ENCODE peak calls at places on chromosome 21, in five cellular contexts. I, T, W, P and A are unnamed samples.

GRCh38 chr21:35234725-35235124 is 185.6 kb upstream of the RUNX1 start:
- DNase-seq in I (no peak), T (no peak), W (no peak), P (peak), A (no peak)

GRCh38 chr21:37915941-37916794 is at the start of gene KCNJ6:
- DNase-seq in I (no peak), T (no peak), W (no peak), P (peak), A (no peak)

GRCh38 chr21:18549214-18549905 is 145.8 kb upstream of the TMPRSS15 start:
- DNase-seq in I (no peak), T (no peak), W (no peak), P (peak), A (no peak)

GRCh38 chr21:31447477-31447876 is 103.4 kb upstream of the TIAM1 start:
- DNase-seq in I (no peak), T (no peak), W (no peak), P (peak), A (no peak)

GRCh38 chr21:38323721-38324591 is 67.2 kb downstream of the KCNJ15 start:
- DNase-seq in I (no peak), T (no peak), W (no peak), P (peak), A (no peak)

GRCh38 chr21:14273736-14274538 is 58.0 kb downstream of the RBM11 start:
- DNase-seq in I (peak), T (peak), W (no peak), P (no peak), A (peak)

GRCh38 chr21:44024257-44024656 is 12.1 kb downstream of the TRAPPC10 start:
- DNase-seq in I (no peak), T (no peak), W (no peak), P (no peak), A (no peak)

GRCh38 chr21:27275294-27275927 is 308.5 kb upstream of the ADAMTS5 start:
- DNase-seq in I (no peak), T (no peak), W (no peak), P (peak), A (no peak)

GRCh38 chr21:25175938-25176337 is 431.3 kb downstream of the MRPL39 start:
- DNase-seq in I (no peak), T (no peak), W (no peak), P (no peak), A (no peak)

GRCh38 chr21:31266241-31266640 is 77.8 kb downstream of the TIAM1 start:
- DNase-seq in I (no peak), T (no peak), W (no peak), P (no peak), A (no peak)

GRCh38 chr21:38989745-38990423 is 184.2 kb downstream of the ETS2 start:
- DNase-seq in I (no peak), T (no peak), W (no peak), P (peak), A (no peak)

GRCh38 chr21:43340491-43341348 is 86.2 kb downstream of the SIK1 start:
- DNase-seq in I (no peak), T (no peak), W (no peak), P (peak), A (no peak)

GRCh38 chr21:40186036-40186435 is 318.8 kb downstream of the PCP4 start:
- DNase-seq in I (no peak), T (no peak), W (no peak), P (peak), A (no peak)

GRCh38 chr21:35508389-35508888 is 459.3 kb upstream of the RUNX1 start:
- DNase-seq in I (peak), T (peak), W (no peak), P (peak), A (peak)

GRCh38 chr21:26845066-26845749 is at the start of gene ADAMTS1:
- DNase-seq in I (peak), T (peak), W (no peak), P (peak), A (no peak)

GRCh38 chr21:16800536-16800935 is 712.3 kb upstream of the CXADR start:
- DNase-seq in I (no peak), T (no peak), W (no peak), P (no peak), A (no peak)

GRCh38 chr21:32690085-32690484 is 37.7 kb downstream of the SYNJ1 start:
- DNase-seq in I (no peak), T (no peak), W (no peak), P (no peak), A (no peak)

GRCh38 chr21:32682696-32683474 is 44.9 kb downstream of the SYNJ1 start:
- DNase-seq in I (no peak), T (no peak), W (no peak), P (no peak), A (no peak)

GRCh38 chr21:32693581-32693980 is 34.2 kb downstream of the SYNJ1 start:
- DNase-seq in I (no peak), T (no peak), W (no peak), P (no peak), A (no peak)

DNA sequence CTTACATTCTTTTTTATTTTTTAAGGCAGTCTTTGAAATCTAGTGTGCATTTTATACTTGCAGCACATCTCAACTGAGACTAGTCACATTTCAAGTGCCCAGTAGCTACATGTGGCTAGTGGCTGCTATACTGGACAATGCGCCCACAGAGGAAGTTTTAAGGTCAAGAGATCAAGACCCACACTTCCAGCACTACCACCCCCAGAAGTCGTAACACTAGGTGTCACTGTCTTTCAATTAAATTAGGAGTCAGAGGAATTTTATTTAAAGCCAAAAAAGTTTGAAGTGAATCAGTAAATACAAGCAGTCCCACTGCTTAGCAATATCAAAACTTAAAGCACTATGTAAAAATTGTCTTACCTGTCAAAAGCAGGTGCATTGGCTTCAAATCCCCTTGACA is 39.9 kb downstream of the SYNJ1 start:
- DNase-seq in I (no peak), T (no peak), W (no peak), P (no peak), A (no peak)
- TF ChIP-seq CTCF in I (no peak), T (no peak), W (peak), P (no peak), A (no peak)

GRCh38 chr21:20443558-20444155 is 554.6 kb upstream of the NCAM2 start:
- DNase-seq in I (no peak), T (no peak), W (no peak), P (no peak), A (no peak)
- TF ChIP-seq CTCF in I (no peak), T (peak), W (peak), P (peak), A (peak)

GRCh38 chr21:15558884-15559283 is 170.9 kb upstream of the USP25 start:
- DNase-seq in I (no peak), T (no peak), W (no peak), P (no peak), A (no peak)

GRCh38 chr21:15549671-15550070 is 180.1 kb upstream of the USP25 start:
- DNase-seq in I (no peak), T (no peak), W (no peak), P (peak), A (no peak)

GRCh38 chr21:15557925-15558324 is 171.9 kb upstream of the USP25 start:
- DNase-seq in I (no peak), T (no peak), W (no peak), P (no peak), A (no peak)

GRCh38 chr21:15552914-15553491 is 176.8 kb upstream of the USP25 start:
- DNase-seq in I (no peak), T (no peak), W (no peak), P (peak), A (no peak)
- TF ChIP-seq CTCF in I (no peak), T (peak), W (peak), P (peak), A (peak)

GRCh38 chr21:41973861-41974751 is 20.3 kb upstream of the C2CD2 start:
- DNase-seq in I (no peak), T (peak), W (no peak), P (no peak), A (no peak)
- TF ChIP-seq CTCF in I (no peak), T (no peak), W (no peak), P (no peak), A (no peak)

DNA sequence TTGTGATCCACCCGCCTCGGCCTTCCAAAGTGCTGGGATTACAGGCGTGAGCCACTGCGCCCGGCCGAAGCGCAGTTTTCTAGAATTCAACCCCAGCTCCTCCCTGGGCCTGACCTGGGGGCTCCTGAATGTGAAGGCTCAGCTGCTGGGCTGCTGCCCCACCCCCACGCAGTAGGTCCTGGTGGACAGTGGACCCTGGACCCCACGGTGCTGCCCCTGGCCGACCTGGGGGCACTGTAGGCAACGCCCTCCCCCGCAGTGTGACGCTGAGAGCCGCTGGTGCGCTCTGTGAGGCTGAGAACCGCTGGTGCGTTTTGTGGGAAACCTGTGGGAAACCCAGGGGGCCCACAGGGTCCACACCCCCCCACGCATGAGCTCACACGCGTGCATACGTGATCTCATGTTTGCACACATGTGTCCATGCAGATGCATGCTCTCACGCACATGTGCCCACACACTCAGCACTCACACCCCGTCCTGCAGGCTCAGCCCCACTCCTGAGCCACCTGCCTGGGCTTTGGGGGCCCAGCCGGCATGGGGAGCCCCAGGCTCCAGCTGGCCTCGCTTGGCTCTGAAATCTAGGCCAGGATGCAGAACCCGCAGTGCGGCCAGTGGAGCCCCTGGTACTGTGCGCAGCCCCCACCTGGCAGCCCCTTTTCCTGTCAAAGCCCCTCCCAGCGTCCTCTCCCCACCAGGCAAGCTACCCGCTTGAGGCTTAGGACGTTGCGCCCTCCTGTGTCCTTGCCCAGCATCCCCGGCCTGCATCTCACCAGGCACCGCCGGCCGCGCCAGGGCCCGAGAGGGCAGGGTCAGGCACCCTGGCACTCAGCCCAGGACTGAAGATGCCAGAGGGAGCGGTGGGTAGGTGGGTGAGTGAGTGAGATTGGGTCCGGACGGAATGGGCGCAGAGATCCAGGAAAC is 67.7 kb downstream of the COL18A1 start:
- DNase-seq in I (no peak), T (no peak), W (no peak), P (no peak), A (no peak)
- TF ChIP-seq CTCF in I (no peak), T (no peak), W (no peak), P (no peak), A (no peak)

GRCh38 chr21:46543306-46543705 is 61.6 kb downstream of the S100B start:
- DNase-seq in I (no peak), T (no peak), W (no peak), P (no peak), A (no peak)

GRCh38 chr21:46544824-46545223 is 60.1 kb downstream of the S100B start:
- DNase-seq in I (no peak), T (no peak), W (no peak), P (no peak), A (no peak)

GRCh38 chr21:46544003-46544402 is 60.9 kb downstream of the S100B start:
- DNase-seq in I (no peak), T (no peak), W (no peak), P (no peak), A (no peak)

GRCh38 chr21:46540087-46540710 is 64.7 kb downstream of the S100B start:
- DNase-seq in I (no peak), T (no peak), W (no peak), P (no peak), A (no peak)

GRCh38 chr21:46542588-46543092 is 62.2 kb downstream of the S100B start:
- DNase-seq in I (no peak), T (no peak), W (no peak), P (no peak), A (no peak)
- TF ChIP-seq CTCF in I (no peak), T (no peak), W (no peak), P (no peak), A (no peak)

GRCh38 chr21:32562426-32562825 is 22.9 kb downstream of the TCP10L start:
- DNase-seq in I (no peak), T (no peak), W (no peak), P (peak), A (no peak)
- TF ChIP-seq CTCF in I (peak), T (peak), W (no peak), P (peak), A (no peak)

GRCh38 chr21:28742527-28742926 is 250.2 kb downstream of the LTN1 start:
- DNase-seq in I (no peak), T (no peak), W (no peak), P (peak), A (no peak)
- TF ChIP-seq CTCF in I (no peak), T (no peak), W (no peak), P (peak), A (no peak)

GRCh38 chr21:42337830-42338729 is 12.7 kb downstream of the TFF2 start:
- DNase-seq in I (no peak), T (peak), W (peak), P (peak), A (peak)
- TF ChIP-seq CTCF in I (peak), T (peak), W (peak), P (peak), A (peak)